ENCODE peak calls at places on chromosomes 11 and 22, in nine cellular contexts. K is transverse colon, Z is ovary, O is tibial nerve, N is sigmoid colon, L is stomach, T is HepG2, Q is K562, E is A549. X is an unnamed sample.

GRCh38 chr11:46427364-46427763 is 35.8 kb upstream of the CHRM4 start:
- DNase-seq in K (no peak), Z (no peak), O (no peak), N (no peak), L (no peak), T (no peak), Q (peak; percentile 27), E (no peak), X (no peak)

GRCh38 chr11:67303989-67304411 is 670 bp downstream of the SSH3 start:
- DNase-seq in K (peak; percentile 55), Z (peak; percentile 71), O (no peak), N (peak; percentile 69), L (peak; percentile 57), T (no peak), Q (peak; percentile 9), E (no peak), X (peak; percentile 72)

GRCh38 chr11:93775289-93775688 is 8.8 kb upstream of the MED17 start:
- DNase-seq in K (no peak), Z (no peak), O (no peak), N (no peak), L (no peak), T (peak; percentile 21), Q (peak; percentile 42), E (no peak), X (no peak)

GRCh38 chr11:8311366-8311765 is 47.7 kb upstream of the LMO1 start:
- DNase-seq in K (no peak), Z (peak; percentile 13), O (no peak), N (peak; percentile 42), L (no peak), T (no peak), Q (no peak), E (no peak), X (no peak)

GRCh38 chr11:126468102-126468521 is 112.6 kb downstream of the ST3GAL4 start:
- DNase-seq in K (no peak), Z (no peak), O (no peak), N (no peak), L (no peak), T (no peak), Q (no peak), E (no peak), X (no peak)

GRCh38 chr11:1757861-1758610 is 5.7 kb downstream of the CTSD start:
- DNase-seq in K (peak; percentile 58), Z (no peak), O (no peak), N (no peak), L (no peak), T (no peak), Q (no peak), E (no peak), X (no peak)

GRCh38 chr11:34266090-34266912 is 91.5 kb downstream of the ABTB2 start:
- DNase-seq in K (no peak), Z (peak; percentile 75), O (peak; percentile 48), N (peak; percentile 76), L (no peak), T (no peak), Q (no peak), E (no peak), X (no peak)

GRCh38 chr22:29854432-29854831 is 16.4 kb upstream of the ASCC2 start:
- DNase-seq in K (no peak), Z (no peak), O (no peak), N (no peak), L (no peak), T (no peak), Q (no peak), E (no peak), X (no peak)

GRCh38 chr11:130192845-130193267 is 33.3 kb downstream of the ST14 start:
- DNase-seq in K (no peak), Z (no peak), O (no peak), N (no peak), L (no peak), T (peak; percentile 86), Q (no peak), E (no peak), X (no peak)

GRCh38 chr11:130190371-130190881 is 30.8 kb downstream of the ST14 start:
- DNase-seq in K (peak; percentile 63), Z (no peak), O (no peak), N (no peak), L (no peak), T (no peak), Q (no peak), E (no peak), X (no peak)

GRCh38 chr11:130194241-130195023 is 34.9 kb downstream of the ST14 start:
- DNase-seq in K (no peak), Z (no peak), O (no peak), N (no peak), L (no peak), T (no peak), Q (no peak), E (no peak), X (no peak)

GRCh38 chr11:130189492-130190210 is 30.1 kb downstream of the ST14 start:
- DNase-seq in K (peak; percentile 81), Z (no peak), O (no peak), N (no peak), L (no peak), T (no peak), Q (peak; percentile 29), E (no peak), X (no peak)

GRCh38 chr11:130191896-130192295 is 32.3 kb downstream of the ST14 start:
- DNase-seq in K (no peak), Z (no peak), O (no peak), N (no peak), L (no peak), T (no peak), Q (no peak), E (no peak), X (no peak)
- H3K4me1 ChIP-seq in K (peaks cover 41% of the 10 kb centered on the region), Z (no peaks in the 10 kb centered on the region), O (no peaks in the 10 kb centered on the region), N (no peaks in the 10 kb centered on the region), L (peaks cover 9% of the 10 kb centered on the region), T (peaks cover 50% of the 10 kb centered on the region), Q (peaks cover 15% of the 10 kb centered on the region), E (no peaks in the 10 kb centered on the region), X (peaks cover 8% of the 10 kb centered on the region)

GRCh38 chr11:82902086-82902485 is 550 bp downstream of the DDIAS start:
- DNase-seq in K (no peak), Z (no peak), O (no peak), N (no peak), L (no peak), T (no peak), Q (peak; percentile 36), E (no peak), X (no peak)

GRCh38 chr11:82899957-82900276 is 313 bp downstream of the PRCP start:
- DNase-seq in K (no peak), Z (no peak), O (no peak), N (no peak), L (no peak), T (no peak), Q (no peak), E (no peak), X (no peak)

GRCh38 chr11:82900277-82901164 is at the start of gene PRCP:
- DNase-seq in K (peak; percentile 97), Z (peak; percentile 89), O (peak; percentile 83), N (peak; percentile 97), L (peak; percentile 96), T (peak; percentile 81), Q (peak; percentile 88), E (peak; percentile 94), X (peak; percentile 96)

GRCh38 chr11:82902880-82903279 is 1.3 kb downstream of the DDIAS start:
- DNase-seq in K (no peak), Z (no peak), O (no peak), N (no peak), L (no peak), T (no peak), Q (no peak), E (no peak), X (no peak)

DNA sequence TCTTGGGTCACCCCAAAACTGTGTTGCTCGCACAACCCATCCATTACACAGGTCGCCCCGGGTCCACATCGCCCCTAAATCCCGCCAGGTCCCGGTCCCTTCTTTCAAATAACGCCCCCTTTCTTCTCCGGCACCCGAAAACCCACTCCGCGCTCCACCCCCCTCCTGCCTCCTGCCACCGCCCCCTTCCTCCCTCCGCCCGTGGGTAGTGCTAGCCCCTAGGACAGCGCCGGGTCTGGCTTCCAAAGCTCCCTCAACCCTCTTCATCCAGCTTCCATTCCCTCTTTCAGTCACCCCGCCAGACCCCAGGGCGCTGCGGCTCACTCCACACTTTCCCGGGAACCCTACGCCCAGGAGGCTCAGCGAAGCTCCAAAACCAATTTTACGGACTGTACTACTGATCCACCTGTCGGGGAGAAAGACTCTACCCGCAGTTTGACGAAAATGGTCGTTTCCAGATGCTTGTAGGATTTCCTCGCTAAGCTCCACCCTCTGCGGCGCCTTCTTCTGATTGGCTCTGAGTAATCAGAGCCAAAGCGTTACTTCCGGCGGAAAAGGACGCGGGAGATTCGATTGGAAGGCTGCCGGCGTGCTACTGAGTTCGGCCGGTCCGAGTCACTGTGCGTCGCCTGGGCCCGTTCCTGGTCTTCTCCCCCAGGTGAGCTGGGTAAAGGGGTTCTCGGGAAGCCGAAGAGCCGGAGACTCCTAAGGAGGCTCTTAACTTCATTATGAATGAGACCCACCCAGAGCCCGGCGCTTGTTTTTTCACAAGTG is at the start of gene DDIAS:
- DNase-seq in K (peak; percentile 96), Z (peak; percentile 95), O (peak; percentile 91), N (peak; percentile 98), L (peak; percentile 96), T (peak; percentile 98), Q (peak; percentile 87), E (peak; percentile 92), X (peak; percentile 98)
- TF ChIP-seq EP300 in K (no peak), Z (no peak), O (peak; percentile 86), N (no peak), L (no peak), T (peak; percentile 17), Q (peak; percentile 7), E (no peak), X (no peak)

GRCh38 chr11:112968988-112969714 is 7.9 kb downstream of the NCAM1 start:
- DNase-seq in K (no peak), Z (no peak), O (no peak), N (no peak), L (no peak), T (no peak), Q (no peak), E (no peak), X (no peak)

GRCh38 chr11:112972399-112973115 is 11.3 kb downstream of the NCAM1 start:
- DNase-seq in K (no peak), Z (no peak), O (no peak), N (no peak), L (no peak), T (no peak), Q (no peak), E (no peak), X (no peak)

GRCh38 chr11:112975493-112975892 is 14.3 kb downstream of the NCAM1 start:
- DNase-seq in K (no peak), Z (no peak), O (no peak), N (no peak), L (no peak), T (no peak), Q (no peak), E (no peak), X (no peak)

GRCh38 chr11:112967082-112967481 is 5.9 kb downstream of the NCAM1 start:
- DNase-seq in K (no peak), Z (no peak), O (no peak), N (no peak), L (no peak), T (no peak), Q (no peak), E (no peak), X (no peak)

DNA sequence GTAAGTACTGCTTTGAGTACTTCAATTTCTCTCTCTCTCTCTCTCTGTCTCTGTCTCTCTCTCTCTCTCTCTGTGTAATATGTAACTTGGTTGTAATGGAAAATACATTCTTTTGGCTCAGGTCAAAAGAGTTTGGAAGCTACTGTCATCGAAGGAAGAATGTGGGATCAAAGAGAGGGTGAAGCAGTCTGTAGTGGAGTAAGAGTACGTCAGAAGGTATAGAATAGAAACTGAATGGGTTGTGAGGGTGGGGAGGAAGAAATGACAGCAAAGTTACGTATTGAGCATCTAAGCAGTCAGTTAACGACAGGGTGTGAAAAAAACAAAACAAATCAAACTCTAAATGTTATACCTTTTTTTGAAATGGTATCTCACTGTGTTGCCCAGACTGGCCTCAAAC is 10.0 kb downstream of the NCAM1 start:
- DNase-seq in K (no peak), Z (no peak), O (no peak), N (no peak), L (no peak), T (no peak), Q (no peak), E (no peak), X (no peak)
- H3K4me1 ChIP-seq in K (no peaks in the 10 kb centered on the region), Z (no peaks in the 10 kb centered on the region), O (no peaks in the 10 kb centered on the region), N (peaks cover 10% of the 10 kb centered on the region), L (peaks cover 42% of the 10 kb centered on the region), T (no peaks in the 10 kb centered on the region), Q (no peaks in the 10 kb centered on the region), E (no peaks in the 10 kb centered on the region), X (no peaks in the 10 kb centered on the region)

GRCh38 chr11:120327311-120327710 is 2.2 kb downstream of the TLCD5 start:
- DNase-seq in K (no peak), Z (no peak), O (no peak), N (no peak), L (no peak), T (no peak), Q (no peak), E (no peak), X (no peak)
- TF ChIP-seq EP300 in K (no peak), Z (no peak), O (no peak), N (no peak), L (no peak), T (no peak), Q (no peak), E (no peak), X (no peak)

X was measured in suprapubic skin.